ENCODE peak calls at places on chromosomes 11 and 22, in seven cellular contexts. U is anterior cingulate cortex, V is endothelial cell, F is NCI-H2171, Y is PC-9, E is glomerular endothelial cell, B is substantia nigra. C is an unnamed sample.

GRCh38 chr11:130223291-130223971 is 63.8 kb downstream of the ST14 start:
- DNase-seq in U (no peak), V (no peak), F (no peak), Y (no peak), E (no peak), B (no peak), C (no peak)

GRCh38 chr22:23835773-23836144 is 3.0 kb downstream of the DERL3 start:
- DNase-seq in U (no peak), V (no peak), F (no peak), Y (no peak), E (no peak), B (no peak), C (no peak)

GRCh38 chr11:70437111-70437784 is 38.9 kb downstream of the CTTN start:
- DNase-seq in U (no peak), V (no peak), F (no peak), Y (no peak), E (no peak), B (no peak), C (no peak)

GRCh38 chr22:48053973-48054372 is 1291.5 kb downstream of the TBC1D22A start:
- DNase-seq in U (no peak), V (no peak), F (no peak), Y (no peak), E (no peak), B (no peak), C (no peak)

GRCh38 chr11:42465613-42466012 is 846.2 kb upstream of the API5 start:
- DNase-seq in U (no peak), V (no peak), F (no peak), Y (no peak), E (no peak), B (no peak), C (no peak)

GRCh38 chr11:48047616-48048015 is 67.3 kb downstream of the PTPRJ start:
- DNase-seq in U (no peak), V (no peak), F (no peak), Y (no peak), E (no peak), B (peak), C (no peak)

GRCh38 chr11:31110825-31111224 is 258.7 kb downstream of the DCDC1 start:
- DNase-seq in U (peak), V (no peak), F (no peak), Y (no peak), E (no peak), B (no peak), C (no peak)

GRCh38 chr11:59273008-59273841 is 60.5 kb upstream of the MPEG1 start:
- DNase-seq in U (no peak), V (no peak), F (no peak), Y (no peak), E (no peak), B (no peak), C (no peak)

GRCh38 chr22:23804781-23805291 is 18.1 kb downstream of the SMARCB1 start:
- DNase-seq in U (no peak), V (no peak), F (no peak), Y (no peak), E (no peak), B (no peak), C (no peak)

GRCh38 chr22:38177926-38178604 is 3.6 kb downstream of the PLA2G6 start:
- DNase-seq in U (no peak), V (no peak), F (no peak), Y (peak), E (no peak), B (peak), C (peak)

GRCh38 chr22:32389685-32390084 is 22.4 kb downstream of the RTCB start:
- DNase-seq in U (no peak), V (peak), F (no peak), Y (no peak), E (no peak), B (peak), C (no peak)

GRCh38 chr11:116851631-116852030 is 14.2 kb upstream of the APOA1 start:
- DNase-seq in U (peak), V (no peak), F (no peak), Y (no peak), E (no peak), B (peak), C (no peak)

GRCh38 chr11:794766-795637 is 3.1 kb downstream of the SLC25A22 start:
- DNase-seq in U (peak), V (no peak), F (no peak), Y (peak), E (no peak), B (no peak), C (no peak)

GRCh38 chr11:123903932-123904331 is 2.0 kb downstream of the OR8D4 start:
- DNase-seq in U (no peak), V (no peak), F (no peak), Y (no peak), E (no peak), B (no peak), C (no peak)

GRCh38 chr22:41369837-41370236 is 11.9 kb upstream of the TEF start:
- DNase-seq in U (no peak), V (no peak), F (no peak), Y (no peak), E (no peak), B (no peak), C (no peak)

GRCh38 chr22:46336119-46337078 is 885 bp downstream of the TRMU start:
- DNase-seq in U (peak), V (peak), F (no peak), Y (no peak), E (no peak), B (no peak), C (no peak)

C was measured in globus pallidus.